ENCODE peak calls at places on chromosome 15, in four cellular contexts. L is breast epithelium, S is keratinocyte, P is IMR-90. I is an unnamed sample.
A peak's percentile ranks its signal among the peaks of the same experiment; 100 is the strongest.

GRCh38 chr15:89806217-89806564 is 8.5 kb downstream of the ANPEP start:
- DNase-seq in L (no peak), S (no peak), P (no peak), I (no peak)

GRCh38 chr15:83764201-83764839 is 110.4 kb downstream of the ADAMTSL3 start:
- DNase-seq in L (no peak), S (no peak), P (no peak), I (no peak)

GRCh38 chr15:47820780-47821319 is 103.5 kb downstream of the SEMA6D start:
- DNase-seq in L (no peak), S (no peak), P (peak; percentile 85), I (no peak)

GRCh38 chr15:34085746-34086145 is 15.9 kb downstream of the EMC7 start:
- DNase-seq in L (no peak), S (no peak), P (peak; percentile 55), I (no peak)

GRCh38 chr15:68420186-68420684 is 11.7 kb downstream of the ITGA11 start:
- DNase-seq in L (peak; percentile 14), S (no peak), P (no peak), I (no peak)

GRCh38 chr15:31660800-31661199 is 334.2 kb downstream of the KLF13 start:
- DNase-seq in L (no peak), S (no peak), P (no peak), I (no peak)

GRCh38 chr15:29132110-29132420 is 137.6 kb downstream of the NSMCE3 start:
- DNase-seq in L (no peak), S (no peak), P (no peak), I (no peak)

GRCh38 chr15:100263721-100264455 is 77.9 kb downstream of the ADAMTS17 start:
- DNase-seq in L (no peak), S (no peak), P (no peak), I (no peak)

GRCh38 chr15:28097656-28098359 is 1.3 kb downstream of the OCA2 start:
- DNase-seq in L (no peak), S (no peak), P (no peak), I (peak; percentile 41)

GRCh38 chr15:54528021-54528420 is 549.8 kb downstream of the UNC13C start:
- DNase-seq in L (no peak), S (no peak), P (no peak), I (no peak)

GRCh38 chr15:96072821-96073220 is 257.7 kb upstream of the NR2F2 start:
- DNase-seq in L (no peak), S (no peak), P (no peak), I (no peak)

GRCh38 chr15:68725736-68726135 is 95.0 kb downstream of the ANP32A start:
- DNase-seq in L (peak; percentile 24), S (no peak), P (peak; percentile 53), I (peak; percentile 62)

GRCh38 chr15:23647421-23648375 is at the start of gene MAGEL2:
- DNase-seq in L (no peak), S (no peak), P (no peak), I (peak; percentile 61)

GRCh38 chr15:83472797-83473196 is 25.7 kb downstream of the SH3GL3 start:
- DNase-seq in L (no peak), S (no peak), P (no peak), I (no peak)

GRCh38 chr15:94229591-94230365 is 1.6 kb upstream of the MCTP2 start:
- DNase-seq in L (no peak), S (no peak), P (no peak), I (no peak)

GRCh38 chr15:83698294-83698693 is 44.4 kb downstream of the ADAMTSL3 start:
- DNase-seq in L (peak; percentile 30), S (peak; percentile 5), P (peak; percentile 42), I (no peak)

GRCh38 chr15:72153269-72153668 is 35.1 kb downstream of the SENP8 start:
- DNase-seq in L (no peak), S (no peak), P (peak; percentile 13), I (no peak)

DNA sequence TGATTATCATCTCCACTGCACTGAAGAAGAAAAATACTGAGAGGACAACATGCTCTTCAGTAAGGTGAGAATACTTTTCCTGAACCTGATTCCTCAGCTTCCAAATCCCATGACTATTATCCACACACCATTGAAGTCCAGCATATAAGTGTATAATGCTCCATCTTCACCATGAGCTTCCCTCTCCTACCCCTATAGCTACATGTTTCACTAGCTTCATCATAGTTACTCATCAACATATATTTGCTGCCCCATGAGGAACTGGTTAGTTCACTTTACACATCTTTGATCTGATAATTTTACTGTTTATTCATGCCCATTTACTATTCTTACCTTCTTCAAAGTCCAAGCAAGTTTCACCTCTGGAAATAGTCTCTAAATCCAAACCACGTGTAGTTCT is 908.5 kb upstream of the SEMA6D start:
- DNase-seq in L (no peak), S (no peak), P (no peak), I (no peak)
- H3K36me3 ChIP-seq in L (no peaks in the 10 kb centered on the region), S (no peaks in the 10 kb centered on the region), P (no peaks in the 10 kb centered on the region), I (no peaks in the 10 kb centered on the region)

GRCh38 chr15:57505056-57505713 is 86.5 kb upstream of the MYZAP start:
- DNase-seq in L (no peak), S (no peak), P (no peak), I (no peak)

GRCh38 chr15:57507111-57507510 is 84.6 kb upstream of the MYZAP start:
- DNase-seq in L (no peak), S (no peak), P (no peak), I (no peak)

GRCh38 chr15:57505949-57506391 is 85.7 kb upstream of the MYZAP start:
- DNase-seq in L (peak; percentile 72), S (peak; percentile 75), P (no peak), I (peak; percentile 79)

GRCh38 chr15:57504599-57504940 is 87.1 kb upstream of the MYZAP start:
- DNase-seq in L (no peak), S (no peak), P (no peak), I (no peak)

DNA sequence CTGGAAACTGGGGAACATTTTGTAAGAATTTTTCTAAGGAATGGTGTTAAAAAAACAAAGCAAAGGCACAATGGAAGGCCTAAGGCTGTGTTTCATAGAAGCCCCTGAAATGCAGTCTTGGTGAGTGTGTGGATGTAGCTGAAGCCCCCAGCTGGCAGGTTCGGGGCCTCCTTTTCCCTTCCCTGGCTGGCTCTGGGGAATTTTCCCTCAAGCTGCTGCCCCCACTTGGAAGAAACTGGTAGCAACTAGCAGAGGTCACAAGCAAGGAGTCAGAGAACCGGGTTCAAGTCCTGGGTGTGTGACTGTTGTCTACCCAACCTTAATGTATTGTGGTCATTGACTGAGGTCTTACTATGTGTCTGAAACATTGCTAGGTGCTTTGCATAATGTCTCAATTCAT is 85.3 kb upstream of the MYZAP start:
- DNase-seq in L (no peak), S (no peak), P (no peak), I (no peak)
- TF ChIP-seq CTCF in L (no peak), S (peak; percentile 42), P (no peak), I (no peak)

GRCh38 chr15:79066391-79067090 is 24.0 kb downstream of the RASGRF1 start:
- DNase-seq in L (no peak), S (no peak), P (no peak), I (no peak)

GRCh38 chr15:79064496-79064895 is 26.1 kb downstream of the RASGRF1 start:
- DNase-seq in L (no peak), S (no peak), P (no peak), I (no peak)

GRCh38 chr15:79067434-79067833 is 23.1 kb downstream of the RASGRF1 start:
- DNase-seq in L (no peak), S (no peak), P (no peak), I (no peak)

GRCh38 chr15:79065361-79065743 is 25.2 kb downstream of the RASGRF1 start:
- DNase-seq in L (no peak), S (no peak), P (no peak), I (no peak)

GRCh38 chr15:79065744-79066376 is 24.7 kb downstream of the RASGRF1 start:
- DNase-seq in L (no peak), S (no peak), P (no peak), I (no peak)
- H3K36me3 ChIP-seq in L (no peaks in the 10 kb centered on the region), S (no peaks in the 10 kb centered on the region), P (no peaks in the 10 kb centered on the region), I (no peaks in the 10 kb centered on the region)

GRCh38 chr15:55799287-55800212 is 56.6 kb upstream of the PRTG start:
- DNase-seq in L (no peak), S (no peak), P (peak; percentile 52), I (no peak)
- TF ChIP-seq CTCF in L (no peak), S (peak; percentile 75), P (peak; percentile 77), I (peak; percentile 49)

GRCh38 chr15:40204100-40204499 is 34.8 kb upstream of the PAK6 start:
- DNase-seq in L (no peak), S (no peak), P (no peak), I (no peak)
- H3K36me3 ChIP-seq in L (no peaks in the 10 kb centered on the region), S (no peaks in the 10 kb centered on the region), P (peaks cover 2% of the 10 kb centered on the region), I (peaks cover 13% of the 10 kb centered on the region)

DNA sequence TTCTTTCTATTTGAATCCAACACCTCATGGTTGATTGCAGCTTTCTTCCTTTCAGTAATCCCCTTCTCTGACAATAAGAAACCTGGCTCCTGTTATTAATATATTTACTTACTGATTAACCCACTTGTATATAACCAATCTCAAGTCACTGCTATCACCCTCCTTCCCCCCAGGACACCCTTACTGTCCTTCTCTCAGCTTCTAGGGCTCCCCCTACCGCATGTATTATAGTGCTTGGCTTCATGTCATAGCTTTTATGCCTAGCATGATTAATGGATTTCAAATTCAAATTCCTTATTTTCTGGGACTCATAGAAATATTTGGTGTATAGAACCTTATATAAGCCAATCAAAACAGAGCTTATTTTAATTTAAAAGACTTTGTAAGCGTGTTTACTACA is 75.7 kb upstream of the BNIP2 start:
- DNase-seq in L (no peak), S (no peak), P (no peak), I (no peak)
- TF ChIP-seq CTCF in L (no peak), S (peak; percentile 31), P (no peak), I (no peak)

DNA sequence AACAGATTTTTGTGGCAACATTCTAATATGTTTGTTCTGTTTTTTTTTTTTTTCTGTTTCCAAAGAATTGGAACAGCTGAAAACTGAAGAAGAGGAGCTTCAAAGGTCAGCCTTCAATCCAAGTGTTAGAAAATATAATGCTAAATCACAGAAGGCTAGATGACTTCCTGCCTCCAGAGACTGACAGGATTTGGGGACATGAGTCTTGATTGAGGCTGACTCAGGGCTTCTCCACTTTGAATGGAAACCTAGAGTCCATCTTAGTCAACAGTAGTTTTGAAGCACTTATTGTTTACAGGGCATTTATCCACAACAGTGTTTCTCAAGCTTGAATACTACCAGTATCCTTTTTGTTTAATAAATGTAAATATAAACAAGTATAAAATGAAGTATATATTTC is 44.5 kb upstream of the RAD51 start:
- DNase-seq in L (no peak), S (no peak), P (no peak), I (no peak)
- H3K36me3 ChIP-seq in L (no peaks in the 10 kb centered on the region), S (no peaks in the 10 kb centered on the region), P (no peaks in the 10 kb centered on the region), I (no peaks in the 10 kb centered on the region)

DNA sequence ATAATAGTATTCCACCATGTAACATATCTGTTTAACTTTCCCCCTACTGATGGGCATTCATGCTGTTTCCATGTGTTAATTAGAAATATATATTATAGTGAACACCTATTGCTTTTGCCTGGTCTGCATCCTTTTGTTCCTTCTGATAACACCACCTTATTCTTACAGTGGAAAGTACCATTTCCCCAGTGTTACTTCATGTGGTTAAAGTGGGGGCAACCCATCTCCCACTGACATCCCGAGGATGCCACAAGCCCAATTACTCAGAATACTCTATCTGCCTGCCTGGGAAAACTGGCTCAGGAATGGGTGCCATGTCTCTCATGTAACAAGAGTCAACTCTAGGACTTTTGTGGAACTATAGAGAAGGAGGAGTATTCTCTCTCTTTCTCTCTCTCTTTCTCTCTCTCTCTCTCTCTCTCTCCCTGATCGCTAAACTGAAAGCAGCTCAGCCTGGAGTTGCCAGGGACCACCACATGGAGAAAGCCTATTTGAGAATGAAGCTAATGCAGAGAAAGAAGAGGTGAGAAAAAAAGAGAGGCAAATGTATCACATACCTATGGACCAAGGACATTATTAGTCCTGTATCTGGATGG is 66.4 kb upstream of the PPIB start:
- DNase-seq in L (no peak), S (no peak), P (no peak), I (no peak)
- TF ChIP-seq CTCF in L (no peak), S (no peak), P (no peak), I (no peak)